ENCODE peak calls at places on chromosome 14, in six cellular contexts. One of them, this sample, is unnamed. For H3K4me1, the result is how much of the 10 kb centered on the place peaks cover.

GRCh38 chr14:101120636-101121398 is 217.3 kb upstream of the RTL1 start:
- DNase-seq in tibial nerve: no peak
- DNase-seq in GM12878: no peak
- DNase-seq in upper lobe of right lung: peak
- DNase-seq in GM23248: no peak
- DNase-seq in neural progenitor cell: no peak
- DNase-seq in this sample: no peak

GRCh38 chr14:70856851-70857498 is 47.7 kb upstream of the MAP3K9 start:
- DNase-seq in upper lobe of right lung: no peak
- DNase-seq in tibial nerve: no peak
- DNase-seq in GM12878: no peak
- DNase-seq in neural progenitor cell: no peak
- DNase-seq in GM23248: peak
- DNase-seq in this sample: no peak

GRCh38 chr14:93717968-93718320 is 70.3 kb downstream of the PRIMA1 start:
- DNase-seq in GM12878: no peak
- DNase-seq in tibial nerve: no peak
- DNase-seq in upper lobe of right lung: no peak
- DNase-seq in neural progenitor cell: no peak
- DNase-seq in GM23248: no peak
- DNase-seq in this sample: no peak

GRCh38 chr14:59823190-59823589 is 47.4 kb downstream of the RTN1 start:
- DNase-seq in GM23248: no peak
- DNase-seq in tibial nerve: no peak
- DNase-seq in neural progenitor cell: no peak
- DNase-seq in GM12878: peak
- DNase-seq in upper lobe of right lung: no peak
- DNase-seq in this sample: no peak

GRCh38 chr14:58899317-58899713 is 261.6 kb downstream of the DACT1 start:
- DNase-seq in GM12878: no peak
- DNase-seq in neural progenitor cell: no peak
- DNase-seq in tibial nerve: no peak
- DNase-seq in GM23248: peak
- DNase-seq in upper lobe of right lung: no peak
- DNase-seq in this sample: no peak

GRCh38 chr14:33567736-33568124 is 383.1 kb downstream of the EGLN3 start:
- DNase-seq in GM23248: peak
- DNase-seq in neural progenitor cell: no peak
- DNase-seq in upper lobe of right lung: no peak
- DNase-seq in GM12878: no peak
- DNase-seq in tibial nerve: no peak
- DNase-seq in this sample: no peak

GRCh38 chr14:73727181-73727580 is 13.0 kb upstream of the PNMA1 start:
- DNase-seq in neural progenitor cell: no peak
- DNase-seq in GM12878: no peak
- DNase-seq in tibial nerve: no peak
- DNase-seq in upper lobe of right lung: peak
- DNase-seq in GM23248: no peak
- DNase-seq in this sample: no peak

GRCh38 chr14:37969511-37969979 is 238.2 kb upstream of the SSTR1 start:
- DNase-seq in upper lobe of right lung: no peak
- DNase-seq in tibial nerve: no peak
- DNase-seq in GM12878: no peak
- DNase-seq in neural progenitor cell: no peak
- DNase-seq in GM23248: no peak
- DNase-seq in this sample: peak

GRCh38 chr14:74488788-74489397 is 4.2 kb downstream of the NPC2 start:
- DNase-seq in GM23248: peak
- DNase-seq in upper lobe of right lung: no peak
- DNase-seq in GM12878: no peak
- DNase-seq in tibial nerve: no peak
- DNase-seq in neural progenitor cell: no peak
- DNase-seq in this sample: peak

GRCh38 chr14:35999264-35999663 is 173.1 kb downstream of the BRMS1L start:
- DNase-seq in neural progenitor cell: no peak
- DNase-seq in upper lobe of right lung: no peak
- DNase-seq in GM23248: no peak
- DNase-seq in GM12878: no peak
- DNase-seq in tibial nerve: no peak
- DNase-seq in this sample: no peak

GRCh38 chr14:74552623-74553022 is 59.1 kb downstream of the ISCA2 start:
- DNase-seq in tibial nerve: no peak
- DNase-seq in GM12878: no peak
- DNase-seq in GM23248: peak
- DNase-seq in upper lobe of right lung: peak
- DNase-seq in neural progenitor cell: no peak
- DNase-seq in this sample: no peak

GRCh38 chr14:85529803-85530574 is at the start of gene FLRT2:
- DNase-seq in GM23248: peak
- DNase-seq in tibial nerve: peak
- DNase-seq in upper lobe of right lung: peak
- DNase-seq in neural progenitor cell: peak
- DNase-seq in GM12878: no peak
- DNase-seq in this sample: no peak

GRCh38 chr14:23237772-23238594 is at the start of gene RNF212B:
- DNase-seq in tibial nerve: peak
- DNase-seq in GM12878: no peak
- DNase-seq in upper lobe of right lung: peak
- DNase-seq in GM23248: peak
- DNase-seq in neural progenitor cell: peak
- DNase-seq in this sample: peak

GRCh38 chr14:41925409-41925808 is 318.7 kb downstream of the LRFN5 start:
- DNase-seq in GM23248: peak
- DNase-seq in upper lobe of right lung: no peak
- DNase-seq in GM12878: no peak
- DNase-seq in neural progenitor cell: peak
- DNase-seq in tibial nerve: no peak
- DNase-seq in this sample: no peak

GRCh38 chr14:21428930-21429329 is 27.0 kb downstream of the CHD8 start:
- DNase-seq in neural progenitor cell: no peak
- DNase-seq in GM23248: no peak
- DNase-seq in upper lobe of right lung: no peak
- DNase-seq in tibial nerve: no peak
- DNase-seq in GM12878: no peak
- DNase-seq in this sample: no peak

GRCh38 chr14:78644824-78645559 is 474.8 kb downstream of the NRXN3 start:
- DNase-seq in GM12878: no peak
- DNase-seq in GM23248: no peak
- DNase-seq in neural progenitor cell: peak
- DNase-seq in upper lobe of right lung: no peak
- DNase-seq in tibial nerve: no peak
- DNase-seq in this sample: no peak

GRCh38 chr14:71988954-71989353 is 56.7 kb downstream of the RGS6 start:
- DNase-seq in neural progenitor cell: no peak
- DNase-seq in tibial nerve: no peak
- DNase-seq in GM12878: no peak
- DNase-seq in GM23248: no peak
- DNase-seq in upper lobe of right lung: no peak
- DNase-seq in this sample: no peak

GRCh38 chr14:99757331-99758070 is 35.7 kb upstream of the EML1 start:
- DNase-seq in neural progenitor cell: no peak
- DNase-seq in tibial nerve: no peak
- DNase-seq in GM12878: no peak
- DNase-seq in upper lobe of right lung: peak
- DNase-seq in GM23248: peak
- DNase-seq in this sample: no peak

GRCh38 chr14:99758121-99758871 is 34.9 kb upstream of the EML1 start:
- DNase-seq in tibial nerve: no peak
- DNase-seq in GM12878: no peak
- DNase-seq in neural progenitor cell: peak
- DNase-seq in GM23248: peak
- DNase-seq in upper lobe of right lung: no peak
- DNase-seq in this sample: no peak

GRCh38 chr14:99758915-99759545 is 34.2 kb upstream of the EML1 start:
- DNase-seq in GM12878: no peak
- DNase-seq in upper lobe of right lung: peak
- DNase-seq in tibial nerve: no peak
- DNase-seq in neural progenitor cell: no peak
- DNase-seq in GM23248: no peak
- DNase-seq in this sample: no peak

GRCh38 chr14:99760817-99761216 is 32.4 kb upstream of the EML1 start:
- DNase-seq in tibial nerve: no peak
- DNase-seq in GM12878: no peak
- DNase-seq in neural progenitor cell: no peak
- DNase-seq in upper lobe of right lung: no peak
- DNase-seq in GM23248: no peak
- DNase-seq in this sample: no peak

DNA sequence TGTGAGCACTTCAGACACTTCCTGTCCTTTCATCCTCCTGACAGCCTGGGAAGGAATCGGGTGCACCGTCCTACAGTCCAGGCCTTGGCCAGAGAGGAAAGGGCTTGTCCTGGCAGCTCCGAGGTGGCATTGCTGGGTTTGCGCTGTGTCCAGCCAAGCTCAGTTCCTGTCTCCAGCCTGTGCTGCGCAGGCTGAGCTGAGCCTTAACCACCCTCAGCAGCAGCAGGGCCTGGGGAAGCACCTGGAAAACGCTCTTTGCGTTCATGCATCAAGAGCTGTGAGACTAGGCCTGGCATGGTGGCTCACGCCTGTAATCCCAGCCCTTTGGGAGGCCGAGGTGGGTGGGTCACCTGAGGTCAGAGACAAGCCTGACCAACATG is 33.7 kb upstream of the EML1 start:
- DNase-seq in neural progenitor cell: no peak
- DNase-seq in upper lobe of right lung: peak
- DNase-seq in GM23248: no peak
- DNase-seq in tibial nerve: no peak
- DNase-seq in GM12878: no peak
- DNase-seq in this sample: no peak
- H3K4me1 ChIP-seq in neural progenitor cell: under half
- H3K4me1 ChIP-seq in upper lobe of right lung: under half
- H3K4me1 ChIP-seq in GM23248: under half
- H3K4me1 ChIP-seq in tibial nerve: under half
- H3K4me1 ChIP-seq in GM12878: under half
- H3K4me1 ChIP-seq in this sample: under half

GRCh38 chr14:91418387-91419043 is 895 bp upstream of the CCDC88C start:
- DNase-seq in GM12878: no peak
- DNase-seq in upper lobe of right lung: peak
- DNase-seq in GM23248: peak
- DNase-seq in tibial nerve: peak
- DNase-seq in neural progenitor cell: peak
- DNase-seq in this sample: peak

GRCh38 chr14:91417134-91417982 is at the start of gene CCDC88C:
- DNase-seq in GM23248: peak
- DNase-seq in upper lobe of right lung: peak
- DNase-seq in GM12878: no peak
- DNase-seq in tibial nerve: no peak
- DNase-seq in neural progenitor cell: peak
- DNase-seq in this sample: peak

GRCh38 chr14:91415794-91416743 is 1.6 kb downstream of the CCDC88C start:
- DNase-seq in GM23248: no peak
- DNase-seq in GM12878: peak
- DNase-seq in tibial nerve: no peak
- DNase-seq in neural progenitor cell: no peak
- DNase-seq in upper lobe of right lung: no peak
- DNase-seq in this sample: peak

GRCh38 chr14:91417983-91418386 is 365 bp upstream of the CCDC88C start:
- DNase-seq in GM12878: no peak
- DNase-seq in GM23248: peak
- DNase-seq in tibial nerve: no peak
- DNase-seq in upper lobe of right lung: peak
- DNase-seq in neural progenitor cell: peak
- DNase-seq in this sample: peak

DNA sequence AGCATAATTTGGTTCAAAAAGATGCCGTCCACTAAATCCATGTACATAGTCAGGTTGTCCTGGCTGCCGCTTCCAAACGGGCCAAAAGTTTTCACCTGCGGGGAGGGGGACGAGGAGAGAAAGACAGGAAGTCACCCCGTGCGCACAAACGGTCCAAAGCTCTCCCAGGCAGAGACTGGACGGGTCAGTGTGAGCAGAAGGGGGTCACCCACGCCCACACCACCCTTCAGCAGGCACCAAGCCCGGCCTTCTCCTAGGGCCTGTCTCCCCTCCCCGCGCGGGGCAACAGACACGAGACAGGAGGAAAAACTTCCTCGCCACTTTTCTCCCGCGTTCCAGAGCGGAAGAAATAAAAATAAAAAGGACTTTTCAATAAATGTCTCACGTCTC is 881 bp downstream of the CCDC88C start:
- DNase-seq in GM12878: no peak
- DNase-seq in upper lobe of right lung: peak
- DNase-seq in neural progenitor cell: no peak
- DNase-seq in tibial nerve: no peak
- DNase-seq in GM23248: no peak
- DNase-seq in this sample: no peak
- H3K4me1 ChIP-seq in GM12878: under half
- H3K4me1 ChIP-seq in upper lobe of right lung: under half
- H3K4me1 ChIP-seq in neural progenitor cell: under half
- H3K4me1 ChIP-seq in tibial nerve: under half
- H3K4me1 ChIP-seq in GM23248: under half
- H3K4me1 ChIP-seq in this sample: under half

DNA sequence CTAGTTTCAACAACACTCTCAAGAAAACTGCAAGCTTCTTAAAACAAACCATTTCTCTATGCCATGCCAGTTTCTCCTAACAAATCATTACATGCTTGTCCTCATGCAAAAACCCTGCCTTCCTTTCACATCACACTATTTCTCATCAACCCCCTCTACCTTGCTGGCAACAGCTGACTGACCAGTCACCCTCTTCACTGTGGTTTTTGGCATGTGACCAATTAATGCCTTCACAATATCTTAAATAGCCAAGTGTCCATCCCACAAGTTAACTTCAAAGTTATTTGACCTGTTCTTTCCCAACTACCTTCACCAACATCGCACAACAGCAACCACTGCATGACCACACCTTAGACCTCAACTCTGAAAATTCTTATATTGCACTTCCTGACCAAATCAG is 159.6 kb downstream of the CEP128 start:
- DNase-seq in GM12878: no peak
- DNase-seq in upper lobe of right lung: no peak
- DNase-seq in neural progenitor cell: no peak
- DNase-seq in GM23248: no peak
- DNase-seq in tibial nerve: no peak
- DNase-seq in this sample: no peak
- H3K4me1 ChIP-seq in GM12878: under half
- H3K4me1 ChIP-seq in upper lobe of right lung: under half
- H3K4me1 ChIP-seq in neural progenitor cell: under half
- H3K4me1 ChIP-seq in GM23248: under half
- H3K4me1 ChIP-seq in tibial nerve: under half
- H3K4me1 ChIP-seq in this sample: under half

GRCh38 chr14:30193056-30193455 is 265.4 kb upstream of the PRKD1 start:
- DNase-seq in upper lobe of right lung: no peak
- DNase-seq in GM12878: no peak
- DNase-seq in neural progenitor cell: no peak
- DNase-seq in GM23248: no peak
- DNase-seq in tibial nerve: no peak
- DNase-seq in this sample: no peak

GRCh38 chr14:30195946-30196345 is 268.3 kb upstream of the PRKD1 start:
- DNase-seq in upper lobe of right lung: no peak
- DNase-seq in GM23248: peak
- DNase-seq in tibial nerve: no peak
- DNase-seq in neural progenitor cell: no peak
- DNase-seq in GM12878: no peak
- DNase-seq in this sample: no peak

GRCh38 chr14:30196861-30197260 is 269.2 kb upstream of the PRKD1 start:
- DNase-seq in tibial nerve: no peak
- DNase-seq in upper lobe of right lung: no peak
- DNase-seq in neural progenitor cell: no peak
- DNase-seq in GM12878: no peak
- DNase-seq in GM23248: no peak
- DNase-seq in this sample: no peak

GRCh38 chr14:30193791-30194407 is 266.3 kb upstream of the PRKD1 start:
- DNase-seq in upper lobe of right lung: no peak
- DNase-seq in tibial nerve: no peak
- DNase-seq in GM12878: no peak
- DNase-seq in neural progenitor cell: no peak
- DNase-seq in GM23248: peak
- DNase-seq in this sample: no peak

GRCh38 chr14:30194769-30195168 is 267.1 kb upstream of the PRKD1 start:
- DNase-seq in neural progenitor cell: no peak
- DNase-seq in GM23248: peak
- DNase-seq in upper lobe of right lung: no peak
- DNase-seq in tibial nerve: no peak
- DNase-seq in GM12878: no peak
- DNase-seq in this sample: no peak
- H3K4me1 ChIP-seq in neural progenitor cell: under half
- H3K4me1 ChIP-seq in GM23248: half or more
- H3K4me1 ChIP-seq in upper lobe of right lung: under half
- H3K4me1 ChIP-seq in tibial nerve: under half
- H3K4me1 ChIP-seq in GM12878: under half
- H3K4me1 ChIP-seq in this sample: under half

This sample was measured in MM.1S.